ENCODE peak calls at places on chromosomes 4 and X, in nine cellular contexts. Y is uterus, D is heart left ventricle, E is body of pancreas, T is esophagus muscularis mucosa, N is tibial nerve, C is A549, I is prostate gland, X is IMR-90. H is an unnamed sample.
A peak's percentile ranks its signal among the peaks of the same experiment; 100 is the strongest.

GRCh38 chr4:126097155-126097554 is 782.4 kb downstream of the FAT4 start:
- DNase-seq in Y (no peak), D (no peak), E (no peak), T (no peak), N (no peak), C (no peak), I (no peak), X (no peak), H (no peak)

GRCh38 chr4:103692615-103693014 is 27.2 kb downstream of the TACR3 start:
- DNase-seq in Y (no peak), D (no peak), E (no peak), T (no peak), N (no peak), C (no peak), I (no peak), X (no peak), H (no peak)

GRCh38 chr4:121958777-121959176 is 6.9 kb upstream of the TRPC3 start:
- DNase-seq in Y (no peak), D (no peak), E (no peak), T (no peak), N (no peak), C (no peak), I (no peak), X (no peak), H (no peak)

GRCh38 chrX:46954716-46955115 is 42.5 kb downstream of the JADE3 start:
- DNase-seq in Y (no peak), D (no peak), E (no peak), T (no peak), N (no peak), C (no peak), I (no peak), X (no peak), H (no peak)

GRCh38 chrX:144334577-144334976 is 450.7 kb downstream of the UBE2NL start:
- DNase-seq in Y (no peak), D (no peak), E (no peak), T (no peak), N (no peak), C (no peak), I (no peak), X (no peak), H (no peak)

GRCh38 chr4:136302566-136302965 is 1229.7 kb downstream of the PCDH18 start:
- DNase-seq in Y (no peak), D (no peak), E (no peak), T (no peak), N (no peak), C (no peak), I (no peak), X (no peak), H (no peak)

GRCh38 chrX:20461576-20461975 is 194.9 kb upstream of the RPS6KA3 start:
- DNase-seq in Y (no peak), D (no peak), E (no peak), T (no peak), N (no peak), C (no peak), I (no peak), X (peak; percentile 39), H (no peak)

GRCh38 chrX:40502688-40503087 is 78.1 kb upstream of the ATP6AP2 start:
- DNase-seq in Y (no peak), D (no peak), E (no peak), T (no peak), N (no peak), C (no peak), I (no peak), X (no peak), H (no peak)

GRCh38 chrX:109733658-109734022 is 583 bp upstream of the ACSL4 start:
- DNase-seq in Y (no peak), D (no peak), E (no peak), T (no peak), N (no peak), C (no peak), I (no peak), X (no peak), H (no peak)

GRCh38 chrX:109732780-109733657 is at the start of gene ACSL4:
- DNase-seq in Y (peak; percentile 88), D (peak; percentile 93), E (peak; percentile 83), T (peak; percentile 92), N (peak; percentile 65), C (peak; percentile 65), I (peak; percentile 79), X (peak; percentile 75), H (peak; percentile 80)

GRCh38 chrX:109735241-109735744 is 2.2 kb upstream of the ACSL4 start:
- DNase-seq in Y (no peak), D (no peak), E (no peak), T (no peak), N (no peak), C (no peak), I (no peak), X (no peak), H (no peak)

DNA sequence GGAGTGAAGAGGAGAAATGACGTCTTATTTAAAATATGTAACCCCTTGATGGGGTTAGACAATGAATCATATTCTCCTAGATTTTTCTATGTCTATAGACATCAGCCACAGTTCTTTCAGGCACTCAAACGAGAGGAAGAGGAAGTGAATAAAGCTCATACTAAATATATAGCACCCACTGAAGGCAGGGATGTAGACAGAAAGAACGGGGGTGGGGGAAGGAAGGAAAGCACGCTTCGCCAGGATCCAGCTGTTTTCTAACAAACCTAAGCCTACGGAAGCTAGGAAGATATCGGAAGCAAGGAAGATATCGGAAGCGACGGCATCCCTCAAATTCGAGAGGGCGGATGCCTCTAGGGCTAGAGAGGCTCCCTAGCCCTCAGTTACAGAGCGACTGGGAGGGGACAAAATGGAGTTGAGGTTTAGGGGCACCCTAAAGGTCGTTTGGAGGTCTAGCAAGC is 708 bp downstream of the ACSL4 start:
- DNase-seq in Y (no peak), D (no peak), E (no peak), T (no peak), N (no peak), C (peak; percentile 9), I (no peak), X (peak; percentile 59), H (no peak)
- TF ChIP-seq POLR2A in Y (no peak), D (no peak), E (no peak), T (no peak), N (no peak), C (no peak), I (no peak), X (peak; percentile 76), H (no peak)

GRCh38 chr4:79982587-79983327 is 90.3 kb downstream of the ANTXR2 start:
- DNase-seq in Y (no peak), D (no peak), E (no peak), T (no peak), N (no peak), C (no peak), I (no peak), X (peak; percentile 17), H (no peak)
- H3K27ac ChIP-seq in Y (no peak overlapping the region), D (no peak overlapping the region), E (no peak overlapping the region), T (no peak overlapping the region), N (no peak overlapping the region), C (no peak overlapping the region), I (no peak overlapping the region), X (no peak overlapping the region), H (no peak overlapping the region)

GRCh38 chr4:7963691-7964090 is 24.0 kb upstream of the AFAP1 start:
- DNase-seq in Y (no peak), D (no peak), E (no peak), T (no peak), N (no peak), C (no peak), I (no peak), X (no peak), H (no peak)

GRCh38 chr4:7964890-7965662 is 25.4 kb upstream of the AFAP1 start:
- DNase-seq in Y (peak; percentile 80), D (peak; percentile 71), E (peak; percentile 37), T (no peak), N (peak; percentile 63), C (no peak), I (peak; percentile 68), X (peak; percentile 71), H (peak; percentile 65)

GRCh38 chr4:7962609-7963508 is 23.2 kb upstream of the AFAP1 start:
- DNase-seq in Y (no peak), D (no peak), E (no peak), T (no peak), N (no peak), C (no peak), I (no peak), X (no peak), H (no peak)

GRCh38 chr4:7966281-7967062 is 26.8 kb upstream of the AFAP1 start:
- DNase-seq in Y (no peak), D (no peak), E (no peak), T (no peak), N (no peak), C (no peak), I (no peak), X (no peak), H (no peak)

DNA sequence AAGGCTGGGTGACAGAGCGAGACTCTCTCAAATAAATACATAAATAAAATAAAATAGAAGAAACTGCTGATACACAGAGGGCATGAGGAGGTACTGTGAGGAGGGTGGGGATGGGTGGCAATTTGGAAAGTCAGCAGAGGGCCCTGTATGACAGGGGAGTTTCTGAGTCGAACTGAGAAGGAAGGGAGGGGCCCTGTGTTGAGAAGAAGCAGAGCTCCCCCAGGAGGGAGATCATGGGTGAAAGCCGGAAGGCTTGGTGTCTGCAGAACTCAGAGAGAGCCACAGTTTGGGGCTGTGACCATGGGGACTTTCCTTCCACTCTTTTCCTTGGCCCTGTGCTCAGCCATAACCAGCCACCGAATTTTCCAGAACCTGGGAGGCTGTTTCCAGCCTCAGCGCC is 24.8 kb upstream of the AFAP1 start:
- DNase-seq in Y (no peak), D (no peak), E (no peak), T (no peak), N (no peak), C (no peak), I (no peak), X (no peak), H (no peak)
- H3K4me1 ChIP-seq in Y (peaks cover 9% of the 10 kb centered on the region), D (peaks cover 13% of the 10 kb centered on the region), E (peaks cover 25% of the 10 kb centered on the region), T (peaks cover 63% of the 10 kb centered on the region), N (no peaks in the 10 kb centered on the region), C (peaks cover 54% of the 10 kb centered on the region), I (peaks cover 7% of the 10 kb centered on the region), X (peaks cover 25% of the 10 kb centered on the region), H (no peaks in the 10 kb centered on the region)

GRCh38 chr4:2807571-2807970 is 14.7 kb downstream of the SH3BP2 start:
- DNase-seq in Y (no peak), D (peak; percentile 26), E (no peak), T (no peak), N (no peak), C (no peak), I (no peak), X (no peak), H (no peak)

GRCh38 chr4:2806392-2807355 is 13.8 kb downstream of the SH3BP2 start:
- DNase-seq in Y (peak; percentile 49), D (peak; percentile 88), E (peak; percentile 75), T (no peak), N (peak; percentile 82), C (no peak), I (peak; percentile 77), X (peak; percentile 55), H (peak; percentile 68)

GRCh38 chr4:2804449-2804972 is 11.6 kb downstream of the SH3BP2 start:
- DNase-seq in Y (no peak), D (peak; percentile 26), E (no peak), T (no peak), N (no peak), C (no peak), I (no peak), X (no peak), H (no peak)

GRCh38 chr4:2804973-2805501 is 12.2 kb downstream of the SH3BP2 start:
- DNase-seq in Y (no peak), D (peak; percentile 32), E (no peak), T (no peak), N (no peak), C (no peak), I (no peak), X (no peak), H (no peak)

DNA sequence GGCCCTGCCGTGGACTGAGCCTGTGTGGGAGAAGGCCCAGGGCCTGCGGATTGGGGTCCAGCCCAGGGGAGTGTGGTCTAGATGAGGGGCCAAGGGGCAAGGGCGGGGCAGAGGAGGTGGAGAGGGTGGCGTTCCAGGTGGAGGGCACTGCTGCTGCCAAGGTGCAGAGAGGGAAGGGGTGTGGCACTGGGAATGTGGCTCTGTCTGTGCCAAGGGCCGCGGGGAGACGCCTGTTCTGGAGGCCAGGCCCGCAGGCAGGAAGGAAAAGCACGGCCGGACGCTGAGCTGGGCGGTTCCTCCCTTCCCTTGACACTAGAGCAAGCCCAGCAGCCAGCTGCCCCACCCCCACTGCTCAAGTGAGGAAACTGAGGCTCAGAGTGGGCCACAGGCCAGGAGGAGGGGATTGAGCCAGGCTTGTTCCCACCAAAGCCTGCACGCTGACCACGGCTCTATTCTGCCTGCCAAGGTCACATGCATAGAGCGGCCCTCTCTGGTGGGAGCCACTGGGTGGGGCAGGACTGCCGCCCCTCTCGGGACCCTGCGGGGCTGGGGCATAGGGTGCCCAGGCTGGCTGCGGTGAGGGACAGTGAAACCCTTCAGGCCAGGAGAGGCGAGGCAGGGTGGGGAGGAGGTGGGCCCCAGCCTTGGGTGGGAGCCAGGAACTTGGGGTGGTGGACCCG is 13.0 kb downstream of the SH3BP2 start:
- DNase-seq in Y (no peak), D (peak; percentile 86), E (peak; percentile 77), T (no peak), N (peak; percentile 42), C (no peak), I (peak; percentile 76), X (no peak), H (no peak)
- TF ChIP-seq POLR2A in Y (no peak), D (no peak), E (no peak), T (no peak), N (no peak), C (no peak), I (no peak), X (no peak), H (no peak)